ENCODE peak calls at places on chromosomes 16 and 17, in six cellular contexts. One of them, this sample, is unnamed.

GRCh38 chr16:72195609-72196008 is 23.7 kb upstream of the PMFBP1 start:
- DNase-seq in NCI-H1436: no peak
- DNase-seq in activated CD4-positive, alpha-beta T cell treated with anti-CD3 and anti-CD28 coated beads, Interleukin-2, amount 50 U/mL, for 48 hours: no peak
- DNase-seq in thoracic aorta: no peak
- DNase-seq in RCC 7860: no peak
- DNase-seq in CD8-positive, alpha-beta memory T cell: no peak
- DNase-seq in this sample: no peak

GRCh38 chr17:1203111-1203966 is 23.6 kb upstream of the ABR start:
- DNase-seq in NCI-H1436: no peak
- DNase-seq in activated CD4-positive, alpha-beta T cell treated with anti-CD3 and anti-CD28 coated beads, Interleukin-2, amount 50 U/mL, for 48 hours: no peak
- DNase-seq in thoracic aorta: no peak
- DNase-seq in RCC 7860: no peak
- DNase-seq in CD8-positive, alpha-beta memory T cell: peak; percentile 62
- DNase-seq in this sample: no peak

GRCh38 chr16:74020086-74020670 is 276.4 kb upstream of the PSMD7 start:
- DNase-seq in NCI-H1436: no peak
- DNase-seq in activated CD4-positive, alpha-beta T cell treated with anti-CD3 and anti-CD28 coated beads, Interleukin-2, amount 50 U/mL, for 48 hours: no peak
- DNase-seq in thoracic aorta: no peak
- DNase-seq in RCC 7860: no peak
- DNase-seq in CD8-positive, alpha-beta memory T cell: no peak
- DNase-seq in this sample: no peak

GRCh38 chr17:80561541-80562114 is 17.0 kb downstream of the RPTOR start:
- DNase-seq in NCI-H1436: no peak
- DNase-seq in activated CD4-positive, alpha-beta T cell treated with anti-CD3 and anti-CD28 coated beads, Interleukin-2, amount 50 U/mL, for 48 hours: no peak
- DNase-seq in thoracic aorta: no peak
- DNase-seq in RCC 7860: no peak
- DNase-seq in CD8-positive, alpha-beta memory T cell: no peak
- DNase-seq in this sample: no peak

GRCh38 chr16:59198487-59198886 is 464.4 kb upstream of the GOT2 start:
- DNase-seq in NCI-H1436: no peak
- DNase-seq in activated CD4-positive, alpha-beta T cell treated with anti-CD3 and anti-CD28 coated beads, Interleukin-2, amount 50 U/mL, for 48 hours: no peak
- DNase-seq in thoracic aorta: no peak
- DNase-seq in RCC 7860: no peak
- DNase-seq in CD8-positive, alpha-beta memory T cell: no peak
- DNase-seq in this sample: no peak

GRCh38 chr17:48352630-48353029 is 77.4 kb downstream of the SKAP1 start:
- DNase-seq in NCI-H1436: no peak
- DNase-seq in activated CD4-positive, alpha-beta T cell treated with anti-CD3 and anti-CD28 coated beads, Interleukin-2, amount 50 U/mL, for 48 hours: no peak
- DNase-seq in thoracic aorta: no peak
- DNase-seq in RCC 7860: peak; percentile 17
- DNase-seq in CD8-positive, alpha-beta memory T cell: no peak
- DNase-seq in this sample: no peak

GRCh38 chr17:17416007-17416399 is 60.8 kb upstream of the MED9 start:
- DNase-seq in NCI-H1436: peak; percentile 72
- DNase-seq in activated CD4-positive, alpha-beta T cell treated with anti-CD3 and anti-CD28 coated beads, Interleukin-2, amount 50 U/mL, for 48 hours: peak; percentile 9
- DNase-seq in thoracic aorta: no peak
- DNase-seq in RCC 7860: no peak
- DNase-seq in CD8-positive, alpha-beta memory T cell: no peak
- DNase-seq in this sample: no peak

GRCh38 chr17:56798916-56799315 is 34.8 kb downstream of the C17orf67 start:
- DNase-seq in NCI-H1436: peak; percentile 77
- DNase-seq in activated CD4-positive, alpha-beta T cell treated with anti-CD3 and anti-CD28 coated beads, Interleukin-2, amount 50 U/mL, for 48 hours: no peak
- DNase-seq in thoracic aorta: no peak
- DNase-seq in RCC 7860: no peak
- DNase-seq in CD8-positive, alpha-beta memory T cell: no peak
- DNase-seq in this sample: no peak

GRCh38 chr16:57372372-57373116 is at the start of gene CX3CL1:
- DNase-seq in NCI-H1436: no peak
- DNase-seq in activated CD4-positive, alpha-beta T cell treated with anti-CD3 and anti-CD28 coated beads, Interleukin-2, amount 50 U/mL, for 48 hours: no peak
- DNase-seq in thoracic aorta: no peak
- DNase-seq in RCC 7860: peak; percentile 85
- DNase-seq in CD8-positive, alpha-beta memory T cell: no peak
- DNase-seq in this sample: no peak

GRCh38 chr17:78885956-78886355 is 17.0 kb downstream of the CEP295NL start:
- DNase-seq in NCI-H1436: no peak
- DNase-seq in activated CD4-positive, alpha-beta T cell treated with anti-CD3 and anti-CD28 coated beads, Interleukin-2, amount 50 U/mL, for 48 hours: no peak
- DNase-seq in thoracic aorta: no peak
- DNase-seq in RCC 7860: no peak
- DNase-seq in CD8-positive, alpha-beta memory T cell: no peak
- DNase-seq in this sample: no peak

GRCh38 chr16:87135631-87136030 is 181.6 kb downstream of the C16orf95 start:
- DNase-seq in NCI-H1436: no peak
- DNase-seq in activated CD4-positive, alpha-beta T cell treated with anti-CD3 and anti-CD28 coated beads, Interleukin-2, amount 50 U/mL, for 48 hours: no peak
- DNase-seq in thoracic aorta: no peak
- DNase-seq in RCC 7860: no peak
- DNase-seq in CD8-positive, alpha-beta memory T cell: no peak
- DNase-seq in this sample: no peak

GRCh38 chr17:20998571-20999043 is 44.2 kb downstream of the USP22 start:
- DNase-seq in NCI-H1436: no peak
- DNase-seq in activated CD4-positive, alpha-beta T cell treated with anti-CD3 and anti-CD28 coated beads, Interleukin-2, amount 50 U/mL, for 48 hours: no peak
- DNase-seq in thoracic aorta: no peak
- DNase-seq in RCC 7860: no peak
- DNase-seq in CD8-positive, alpha-beta memory T cell: no peak
- DNase-seq in this sample: no peak

GRCh38 chr17:9239260-9239820 is 218.0 kb downstream of the NTN1 start:
- DNase-seq in NCI-H1436: no peak
- DNase-seq in activated CD4-positive, alpha-beta T cell treated with anti-CD3 and anti-CD28 coated beads, Interleukin-2, amount 50 U/mL, for 48 hours: no peak
- DNase-seq in thoracic aorta: no peak
- DNase-seq in RCC 7860: no peak
- DNase-seq in CD8-positive, alpha-beta memory T cell: peak; percentile 8
- DNase-seq in this sample: no peak

GRCh38 chr17:28372945-28373274 is 1.4 kb downstream of the SARM1 start:
- DNase-seq in NCI-H1436: no peak
- DNase-seq in activated CD4-positive, alpha-beta T cell treated with anti-CD3 and anti-CD28 coated beads, Interleukin-2, amount 50 U/mL, for 48 hours: no peak
- DNase-seq in thoracic aorta: no peak
- DNase-seq in RCC 7860: no peak
- DNase-seq in CD8-positive, alpha-beta memory T cell: no peak
- DNase-seq in this sample: no peak

GRCh38 chr16:14310519-14310991 is 239.4 kb downstream of the MRTFB start:
- DNase-seq in NCI-H1436: no peak
- DNase-seq in activated CD4-positive, alpha-beta T cell treated with anti-CD3 and anti-CD28 coated beads, Interleukin-2, amount 50 U/mL, for 48 hours: no peak
- DNase-seq in thoracic aorta: no peak
- DNase-seq in RCC 7860: no peak
- DNase-seq in CD8-positive, alpha-beta memory T cell: no peak
- DNase-seq in this sample: peak; percentile 55

GRCh38 chr16:72974142-72974769 is 73.7 kb downstream of the ZFHX3 start:
- DNase-seq in NCI-H1436: no peak
- DNase-seq in activated CD4-positive, alpha-beta T cell treated with anti-CD3 and anti-CD28 coated beads, Interleukin-2, amount 50 U/mL, for 48 hours: no peak
- DNase-seq in thoracic aorta: no peak
- DNase-seq in RCC 7860: no peak
- DNase-seq in CD8-positive, alpha-beta memory T cell: no peak
- DNase-seq in this sample: peak; percentile 48

GRCh38 chr16:79360267-79360666 is 240.3 kb downstream of the MAF start:
- DNase-seq in NCI-H1436: no peak
- DNase-seq in activated CD4-positive, alpha-beta T cell treated with anti-CD3 and anti-CD28 coated beads, Interleukin-2, amount 50 U/mL, for 48 hours: no peak
- DNase-seq in thoracic aorta: no peak
- DNase-seq in RCC 7860: no peak
- DNase-seq in CD8-positive, alpha-beta memory T cell: no peak
- DNase-seq in this sample: no peak

GRCh38 chr17:77345260-77345910 is 204.6 kb downstream of the SEC14L1 start:
- DNase-seq in NCI-H1436: no peak
- DNase-seq in activated CD4-positive, alpha-beta T cell treated with anti-CD3 and anti-CD28 coated beads, Interleukin-2, amount 50 U/mL, for 48 hours: no peak
- DNase-seq in thoracic aorta: no peak
- DNase-seq in RCC 7860: no peak
- DNase-seq in CD8-positive, alpha-beta memory T cell: no peak
- DNase-seq in this sample: no peak

GRCh38 chr16:77295896-77296295 is 96.7 kb downstream of the SYCE1L start:
- DNase-seq in NCI-H1436: no peak
- DNase-seq in activated CD4-positive, alpha-beta T cell treated with anti-CD3 and anti-CD28 coated beads, Interleukin-2, amount 50 U/mL, for 48 hours: no peak
- DNase-seq in thoracic aorta: no peak
- DNase-seq in RCC 7860: no peak
- DNase-seq in CD8-positive, alpha-beta memory T cell: no peak
- DNase-seq in this sample: no peak

GRCh38 chr17:48960834-48961515 is 7.4 kb downstream of the GIP start:
- DNase-seq in NCI-H1436: no peak
- DNase-seq in activated CD4-positive, alpha-beta T cell treated with anti-CD3 and anti-CD28 coated beads, Interleukin-2, amount 50 U/mL, for 48 hours: no peak
- DNase-seq in thoracic aorta: no peak
- DNase-seq in RCC 7860: no peak
- DNase-seq in CD8-positive, alpha-beta memory T cell: no peak
- DNase-seq in this sample: no peak